ENCODE peak calls at places on chromosome 22, in ten cellular contexts. K is IMR-90, D is neural progenitor cell, Q is HCT116, R is K562, A is HepG2, L is SK-N-SH, E is mammary epithelial cell, X is fibroblast of lung, M is endothelial cell of umbilical vein. J is an unnamed sample.

GRCh38 chr22:49372530-49373288 is 455.0 kb downstream of the BRD1 start:
- DNase-seq in K (no peak), D (peak; percentile 43), Q (peak; percentile 83), R (peak; percentile 64), A (peak; percentile 37), L (peak; percentile 67), E (no peak), X (no peak), M (no peak), J (no peak)

GRCh38 chr22:36055376-36056310 is 27.0 kb upstream of the RBFOX2 start:
- DNase-seq in K (peak; percentile 42), D (no peak), Q (no peak), R (no peak), A (no peak), L (no peak), E (no peak), X (peak; percentile 64), M (no peak), J (no peak)

GRCh38 chr22:29443861-29444431 is 5.6 kb downstream of the RFPL1 start:
- DNase-seq in K (no peak), D (no peak), Q (no peak), R (no peak), A (no peak), L (no peak), E (no peak), X (no peak), M (no peak), J (no peak)

GRCh38 chr22:35258144-35258988 is 1.1 kb downstream of the HMGXB4 start:
- DNase-seq in K (peak; percentile 11), D (peak; percentile 85), Q (no peak), R (peak; percentile 12), A (no peak), L (peak; percentile 48), E (peak; percentile 21), X (peak; percentile 20), M (peak; percentile 45), J (peak; percentile 68)

GRCh38 chr22:33867118-33867863 is 53.0 kb downstream of the LARGE1 start:
- DNase-seq in K (peak; percentile 77), D (no peak), Q (no peak), R (no peak), A (peak; percentile 48), L (no peak), E (no peak), X (peak; percentile 80), M (no peak), J (no peak)

GRCh38 chr22:49418943-49419342 is 408.7 kb downstream of the BRD1 start:
- DNase-seq in K (no peak), D (no peak), Q (no peak), R (no peak), A (no peak), L (no peak), E (no peak), X (no peak), M (no peak), J (no peak)

GRCh38 chr22:36823177-36823839 is 6.5 kb upstream of the PVALB start:
- DNase-seq in K (peak; percentile 5), D (peak; percentile 58), Q (no peak), R (no peak), A (no peak), L (no peak), E (no peak), X (no peak), M (peak; percentile 71), J (no peak)

GRCh38 chr22:49727881-49728563 is 99.7 kb downstream of the BRD1 start:
- DNase-seq in K (no peak), D (no peak), Q (no peak), R (no peak), A (no peak), L (peak; percentile 27), E (no peak), X (no peak), M (no peak), J (no peak)

GRCh38 chr22:31062566-31063230 is 18.4 kb upstream of the SMTN start:
- DNase-seq in K (no peak), D (no peak), Q (no peak), R (no peak), A (no peak), L (no peak), E (peak; percentile 88), X (no peak), M (no peak), J (no peak)

GRCh38 chr22:50261615-50262459 is at the start of gene MAPK12:
- DNase-seq in K (no peak), D (peak; percentile 87), Q (no peak), R (peak; percentile 81), A (no peak), L (peak; percentile 88), E (no peak), X (no peak), M (peak; percentile 32), J (peak; percentile 90)

GRCh38 chr22:38192475-38192863 is 9.3 kb upstream of the MAFF start:
- DNase-seq in K (no peak), D (no peak), Q (no peak), R (no peak), A (no peak), L (no peak), E (no peak), X (no peak), M (no peak), J (no peak)

GRCh38 chr22:44111562-44112155 is 69.1 kb upstream of the PARVG start:
- DNase-seq in K (no peak), D (no peak), Q (no peak), R (no peak), A (no peak), L (no peak), E (no peak), X (no peak), M (no peak), J (no peak)

GRCh38 chr22:46846832-46847355 is 84.4 kb downstream of the TBC1D22A start:
- DNase-seq in K (no peak), D (no peak), Q (no peak), R (no peak), A (no peak), L (no peak), E (no peak), X (no peak), M (no peak), J (no peak)
- H4K20me1 ChIP-seq in K (peaks cover 28% of the 10 kb centered on the region), D (no peaks in the 10 kb centered on the region), Q (no peaks in the 10 kb centered on the region), R (peaks cover 4% of the 10 kb centered on the region), A (no peaks in the 10 kb centered on the region), L (peaks cover 15% of the 10 kb centered on the region), E (no peaks in the 10 kb centered on the region), X (no peaks in the 10 kb centered on the region), M (no peaks in the 10 kb centered on the region), J (peaks cover 53% of the 10 kb centered on the region)

GRCh38 chr22:23306438-23306921 is 126.2 kb downstream of the BCR start:
- DNase-seq in K (peak; percentile 74), D (no peak), Q (no peak), R (no peak), A (no peak), L (no peak), E (peak; percentile 53), X (peak; percentile 64), M (peak; percentile 80), J (peak; percentile 27)
- H3K9ac ChIP-seq in K (no peak overlapping the region), D (no peak overlapping the region), Q (no peak overlapping the region), R (no peak overlapping the region), A (no peak overlapping the region), L (no peak overlapping the region), E (no peak overlapping the region), X (no peak overlapping the region), M (peak overlapping the region; percentile 80), J (no peak overlapping the region)

DNA sequence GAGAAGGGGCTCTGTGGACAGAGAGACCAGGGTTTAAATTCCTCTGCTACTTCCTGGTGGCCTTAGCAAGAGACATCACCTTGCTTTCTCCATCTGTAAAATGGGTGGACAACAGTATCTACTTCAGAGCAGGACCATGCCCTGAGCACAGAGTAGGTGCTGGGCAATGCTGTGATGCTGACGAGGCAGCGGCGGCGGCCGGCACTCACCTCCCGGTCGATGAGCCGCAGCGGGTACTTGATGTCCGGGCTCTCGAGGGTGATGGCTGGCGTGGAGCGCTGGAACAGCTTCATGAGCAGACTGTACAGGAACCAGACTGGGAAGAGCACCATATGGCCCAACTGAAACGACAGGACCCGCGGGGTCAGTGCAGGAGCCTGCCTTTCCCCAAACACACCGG is 3.9 kb downstream of the ATP5MGL start:
- DNase-seq in K (no peak), D (no peak), Q (no peak), R (no peak), A (no peak), L (no peak), E (no peak), X (no peak), M (no peak), J (no peak)
- H4K20me1 ChIP-seq in K (peaks cover 39% of the 10 kb centered on the region), D (peaks cover 6% of the 10 kb centered on the region), Q (no peaks in the 10 kb centered on the region), R (no peaks in the 10 kb centered on the region), A (peaks cover 30% of the 10 kb centered on the region), L (no peaks in the 10 kb centered on the region), E (no peaks in the 10 kb centered on the region), X (peaks cover under 1% of the 10 kb centered on the region), M (no peaks in the 10 kb centered on the region), J (peaks cover 8% of the 10 kb centered on the region)

DNA sequence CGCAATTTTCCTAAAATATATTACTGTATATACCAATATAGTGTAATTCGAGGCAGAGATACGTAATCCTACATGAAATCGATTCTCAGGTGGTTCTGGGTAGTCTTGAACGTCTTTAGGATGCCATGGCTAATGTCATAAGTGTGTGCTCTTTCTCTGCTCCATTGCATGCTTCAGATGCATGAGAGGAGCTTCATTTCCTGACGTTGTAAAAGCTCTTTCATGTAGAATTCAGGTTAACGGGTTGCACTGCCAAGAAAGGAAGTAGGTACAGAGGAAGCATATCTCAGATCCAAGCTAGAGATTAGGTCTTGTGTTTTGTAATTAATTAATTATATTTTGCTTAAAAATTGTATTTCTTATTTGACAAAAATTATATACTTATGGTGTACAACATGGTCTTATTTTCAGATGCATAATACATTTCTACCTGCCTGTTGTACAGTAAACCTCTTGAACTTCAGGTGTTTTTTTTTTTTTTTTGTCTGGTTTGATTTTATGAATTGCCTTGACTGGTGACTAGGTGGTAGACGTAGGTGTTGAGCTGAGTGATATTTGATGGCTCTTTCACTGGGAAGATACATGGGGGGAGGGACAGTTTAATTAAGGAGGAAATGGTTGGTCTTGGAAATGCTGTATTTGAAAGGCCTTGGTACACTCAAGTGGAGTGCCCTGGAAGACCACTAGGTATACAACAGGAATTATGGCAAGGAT is 9.3 kb downstream of the NUP50 start:
- DNase-seq in K (no peak), D (no peak), Q (no peak), R (no peak), A (no peak), L (no peak), E (no peak), X (no peak), M (no peak), J (no peak)
- H3K9ac ChIP-seq in K (no peak overlapping the region), D (no peak overlapping the region), Q (no peak overlapping the region), R (no peak overlapping the region), A (no peak overlapping the region), L (no peak overlapping the region), E (no peak overlapping the region), X (no peak overlapping the region), M (no peak overlapping the region), J (no peak overlapping the region)

DNA sequence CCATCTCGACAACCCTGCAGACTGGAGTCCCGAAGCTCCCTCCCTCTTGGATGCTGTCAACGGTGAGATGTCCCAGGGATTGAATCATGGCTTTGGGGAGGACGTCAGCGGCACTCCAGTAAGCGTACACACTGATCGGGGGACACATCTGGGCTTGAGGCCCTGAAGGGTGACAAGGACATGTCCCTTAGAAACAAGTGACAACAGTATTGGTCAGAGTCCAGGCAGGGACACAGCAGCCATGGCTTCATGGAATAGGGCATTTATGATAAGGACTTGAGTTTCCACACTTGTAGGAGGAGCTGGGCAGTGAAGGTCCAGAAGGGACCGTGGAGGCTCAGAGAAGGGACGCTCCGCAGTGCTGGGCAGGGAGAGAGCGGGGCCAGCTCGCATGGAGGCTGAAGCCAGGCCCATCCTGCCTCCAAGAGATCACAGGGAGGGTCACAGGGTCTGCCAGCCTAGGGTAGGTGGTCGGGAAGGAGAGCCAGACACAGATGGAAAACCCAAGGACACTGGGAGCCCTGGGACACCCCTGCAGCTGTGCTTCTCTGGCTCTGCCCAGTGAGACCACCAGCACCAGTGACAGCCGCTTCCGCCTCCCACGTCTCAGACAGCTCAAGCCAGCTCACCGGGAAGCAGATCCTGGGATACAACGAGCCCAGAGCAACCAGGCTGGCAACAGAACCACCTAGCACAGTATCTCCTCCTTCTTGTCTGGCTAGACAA is 22.9 kb upstream of the RFPL3 start:
- DNase-seq in K (no peak), D (no peak), Q (no peak), R (no peak), A (no peak), L (no peak), E (no peak), X (no peak), M (no peak), J (no peak)
- H4K20me1 ChIP-seq in K (no peaks in the 10 kb centered on the region), D (no peaks in the 10 kb centered on the region), Q (no peaks in the 10 kb centered on the region), R (no peaks in the 10 kb centered on the region), A (no peaks in the 10 kb centered on the region), L (no peaks in the 10 kb centered on the region), E (no peaks in the 10 kb centered on the region), X (no peaks in the 10 kb centered on the region), M (no peaks in the 10 kb centered on the region), J (no peaks in the 10 kb centered on the region)

J was measured in Karpas-422.